ENCODE peak calls at places on chromosomes 4 and X, in nine cellular contexts. H is fibroblast of the aortic adventitia, B is AG04449, J is tibial nerve, G is cardiac fibroblast, D is breast epithelium, Y is right lobe of liver, V is lower leg skin, C is choroid plexus epithelial cell. Q is an unnamed sample.

GRCh38 chr4:4610672-4611071 is 68.8 kb upstream of the STX18 start:
- DNase-seq in H (no peak), B (no peak), J (no peak), G (no peak), D (no peak), Y (no peak), V (peak; percentile 81), C (no peak), Q (no peak)

GRCh38 chrX:103464071-103464773 is 55.1 kb downstream of the RAB40A start:
- DNase-seq in H (peak; percentile 64), B (no peak), J (peak; percentile 19), G (peak; percentile 64), D (no peak), Y (no peak), V (no peak), C (peak; percentile 72), Q (peak; percentile 36)

GRCh38 chr4:130479020-130479419 is 1383.1 kb downstream of the C4orf33 start:
- DNase-seq in H (peak; percentile 25), B (no peak), J (no peak), G (peak; percentile 29), D (no peak), Y (no peak), V (no peak), C (peak; percentile 35), Q (peak; percentile 1)

GRCh38 chrX:146907391-146908240 is 93.1 kb upstream of the CXorf51A start:
- DNase-seq in H (no peak), B (no peak), J (no peak), G (no peak), D (no peak), Y (no peak), V (no peak), C (no peak), Q (peak; percentile 0)

GRCh38 chrX:100872161-100872560 is 2.0 kb downstream of the NOX1 start:
- DNase-seq in H (peak; percentile 66), B (no peak), J (no peak), G (peak; percentile 23), D (no peak), Y (no peak), V (no peak), C (peak; percentile 74), Q (peak; percentile 8)

GRCh38 chr4:5424211-5424610 is 284.1 kb downstream of the EVC2 start:
- DNase-seq in H (no peak), B (no peak), J (no peak), G (no peak), D (no peak), Y (no peak), V (no peak), C (no peak), Q (no peak)

GRCh38 chr4:151641983-151642382 is 118.8 kb downstream of the GATB start:
- DNase-seq in H (no peak), B (no peak), J (no peak), G (no peak), D (no peak), Y (no peak), V (no peak), C (no peak), Q (no peak)

GRCh38 chr4:40046311-40046980 is 10.2 kb upstream of the N4BP2 start:
- DNase-seq in H (peak; percentile 77), B (peak; percentile 40), J (peak; percentile 47), G (peak; percentile 86), D (peak; percentile 46), Y (peak; percentile 76), V (no peak), C (peak; percentile 93), Q (peak; percentile 46)

GRCh38 chr4:1027916-1028240 is 16.5 kb downstream of the FGFRL1 start:
- DNase-seq in H (no peak), B (no peak), J (no peak), G (no peak), D (no peak), Y (no peak), V (no peak), C (no peak), Q (no peak)

GRCh38 chr4:73895201-73896177 is 26.3 kb downstream of the CXCL1 start:
- DNase-seq in H (no peak), B (no peak), J (no peak), G (peak; percentile 74), D (no peak), Y (no peak), V (no peak), C (peak; percentile 67), Q (no peak)

GRCh38 chr4:22515888-22516541 is at the start of gene ADGRA3:
- DNase-seq in H (peak; percentile 47), B (no peak), J (peak; percentile 40), G (peak; percentile 79), D (peak; percentile 61), Y (peak; percentile 88), V (peak; percentile 89), C (peak; percentile 54), Q (peak; percentile 70)

GRCh38 chr4:101252721-101253120 is 94.6 kb downstream of the PPP3CA start:
- DNase-seq in H (peak; percentile 26), B (no peak), J (no peak), G (peak; percentile 34), D (no peak), Y (no peak), V (no peak), C (peak; percentile 59), Q (peak; percentile 35)

GRCh38 chr4:166501941-166502382 is 628.9 kb downstream of the TLL1 start:
- DNase-seq in H (peak; percentile 22), B (no peak), J (no peak), G (peak; percentile 48), D (no peak), Y (no peak), V (no peak), C (peak; percentile 63), Q (no peak)
- TF ChIP-seq CTCF in H (peak; percentile 55), B (no peak), J (no peak), G (peak; percentile 82), D (no peak), Y (peak; percentile 40), V (no peak), C (peak; percentile 73), Q (peak; percentile 19)

GRCh38 chr4:2799444-2799911 is 6.6 kb downstream of the SH3BP2 start:
- DNase-seq in H (no peak), B (no peak), J (no peak), G (no peak), D (no peak), Y (peak; percentile 66), V (peak; percentile 88), C (no peak), Q (no peak)

GRCh38 chr4:2797545-2798305 is 4.8 kb downstream of the SH3BP2 start:
- DNase-seq in H (no peak), B (no peak), J (no peak), G (no peak), D (no peak), Y (peak; percentile 75), V (peak; percentile 87), C (no peak), Q (no peak)

GRCh38 chr4:2800691-2801596 is 8.1 kb downstream of the SH3BP2 start:
- DNase-seq in H (peak; percentile 61), B (no peak), J (peak; percentile 58), G (peak; percentile 97), D (peak; percentile 57), Y (peak; percentile 86), V (peak; percentile 95), C (peak; percentile 86), Q (peak; percentile 44)

GRCh38 chr4:2798399-2799301 is 5.8 kb downstream of the SH3BP2 start:
- DNase-seq in H (no peak), B (no peak), J (no peak), G (peak; percentile 72), D (peak; percentile 53), Y (peak; percentile 80), V (peak; percentile 96), C (peak; percentile 42), Q (no peak)

DNA sequence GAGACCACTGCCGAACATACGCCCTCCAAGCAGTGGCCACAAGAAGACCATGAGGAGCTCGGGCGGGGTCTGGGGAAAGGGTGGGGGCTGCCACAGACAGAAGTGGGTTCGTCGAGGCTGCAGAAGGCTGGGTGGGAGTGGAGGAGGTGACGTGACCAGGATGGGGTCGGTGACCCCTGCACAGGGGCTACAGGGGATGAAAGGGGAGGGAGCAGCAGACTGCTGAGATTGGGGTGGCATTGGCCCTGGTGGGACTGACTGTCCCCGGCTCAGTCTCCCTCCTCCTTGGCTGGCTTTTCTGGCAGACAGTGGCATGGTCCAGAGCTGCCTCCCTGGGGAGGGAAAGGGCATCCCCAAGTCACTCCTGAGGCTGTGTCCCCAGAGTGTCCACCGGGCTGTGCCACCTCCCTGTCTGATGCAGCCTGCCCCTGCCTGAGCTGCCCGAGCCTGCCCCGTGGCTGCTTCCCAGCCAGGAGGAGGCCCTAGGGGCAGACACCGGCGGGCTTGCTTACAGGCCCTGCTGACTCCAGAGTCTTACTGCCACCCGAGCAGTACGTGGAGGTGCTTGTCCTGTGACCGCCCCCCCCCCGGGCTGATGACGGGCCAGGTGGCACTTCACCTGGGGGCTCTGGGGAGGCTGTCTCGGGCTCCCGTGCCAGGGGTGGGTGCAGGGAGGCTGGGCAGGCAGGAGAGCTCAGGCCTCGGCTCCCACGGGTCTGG is 7.2 kb downstream of the SH3BP2 start:
- DNase-seq in H (no peak), B (no peak), J (no peak), G (no peak), D (no peak), Y (peak; percentile 64), V (peak; percentile 87), C (peak; percentile 30), Q (no peak)
- H3K4me3 ChIP-seq in H (no peak overlapping the region), B (no peak overlapping the region), J (peak overlapping the region; percentile 4), G (peak overlapping the region; percentile 3), D (peak overlapping the region; percentile 58), Y (peak overlapping the region; percentile 24), V (no peak overlapping the region), C (no peak overlapping the region), Q (no peak overlapping the region)

DNA sequence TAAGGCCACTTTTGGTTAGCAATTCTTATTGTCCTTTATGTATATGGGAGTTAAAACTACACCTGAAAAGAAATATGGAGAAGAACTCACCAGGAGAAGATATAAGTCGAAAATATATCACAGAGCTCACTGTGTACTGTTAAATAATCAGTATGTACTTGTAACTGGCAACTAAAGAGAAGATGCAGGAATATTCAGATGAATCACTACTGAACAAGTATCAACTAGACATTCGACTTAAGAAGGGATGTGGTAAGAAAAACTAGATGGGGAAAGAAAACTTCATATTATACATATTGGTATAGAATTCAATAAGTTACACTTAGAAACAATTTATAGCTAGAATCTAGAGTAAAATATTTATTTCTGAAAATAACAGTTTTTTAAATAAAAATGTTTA is 230.0 kb downstream of the CAMK2D start:
- DNase-seq in H (no peak), B (no peak), J (no peak), G (no peak), D (no peak), Y (no peak), V (no peak), C (no peak), Q (no peak)
- TF ChIP-seq CTCF in H (no peak), B (no peak), J (no peak), G (no peak), D (no peak), Y (no peak), V (no peak), C (no peak), Q (no peak)

GRCh38 chrX:148203531-148203930 is 222.4 kb downstream of the FMR1NB start:
- DNase-seq in H (no peak), B (no peak), J (no peak), G (no peak), D (no peak), Y (no peak), V (no peak), C (no peak), Q (no peak)

DNA sequence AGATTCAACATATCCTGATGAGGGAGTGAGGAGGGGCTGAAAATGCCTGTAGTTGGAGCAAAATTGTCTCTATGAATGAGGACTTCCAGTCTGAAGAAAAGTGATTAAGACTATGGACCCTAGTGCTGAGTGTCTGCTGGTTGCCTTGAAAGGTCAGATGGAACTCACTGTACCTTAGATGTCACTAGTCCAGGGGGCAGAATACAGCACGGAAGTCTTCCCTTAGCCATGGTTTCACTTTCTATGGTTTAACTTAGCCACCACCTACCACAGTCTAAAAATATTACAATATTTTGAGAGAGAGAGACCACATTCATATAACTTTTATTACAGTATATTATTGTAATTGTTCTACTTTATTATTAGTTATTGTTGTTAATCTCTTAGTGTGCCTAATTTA is 223.1 kb downstream of the FMR1NB start:
- DNase-seq in H (no peak), B (no peak), J (no peak), G (no peak), D (no peak), Y (no peak), V (no peak), C (no peak), Q (no peak)
- H3K4me3 ChIP-seq in H (no peak overlapping the region), B (no peak overlapping the region), J (no peak overlapping the region), G (no peak overlapping the region), D (no peak overlapping the region), Y (no peak overlapping the region), V (no peak overlapping the region), C (no peak overlapping the region), Q (no peak overlapping the region)